ENCODE peak calls at places on chromosomes 5 and 9, in eight cellular contexts. I is EL; Q is H7; F is NCI-H226; U is colonic mucosa; N is astrocyte of the spinal cord; Y is activated naive CD4-positive, alpha-beta T cell treated with Interleukin-2 at 50 U/mL for 16 hours; T is breast epithelium. J is an unnamed sample.

GRCh38 chr5:16456103-16456832 is 9.3 kb downstream of the ZNF622 start:
- DNase-seq in Q (peak; percentile 51), N (peak; percentile 83), F (peak; percentile 44), U (no peak), Y (peak; percentile 42), T (no peak), I (peak; percentile 82), J (no peak)

GRCh38 chr5:124720589-124720988 is 25.9 kb downstream of the ZNF608 start:
- DNase-seq in T (no peak), Y (no peak), U (no peak), N (no peak), Q (no peak), F (no peak), I (no peak), J (no peak)

GRCh38 chr9:4207881-4208615 is 91.8 kb downstream of the GLIS3 start:
- DNase-seq in U (no peak), Y (no peak), T (no peak), Q (no peak), I (no peak), F (no peak), N (peak; percentile 71), J (no peak)

GRCh38 chr5:98468188-98468869 is 305.1 kb upstream of the RGMB start:
- DNase-seq in T (no peak), I (peak; percentile 93), U (no peak), F (peak; percentile 73), Y (no peak), Q (no peak), N (peak; percentile 79), J (no peak)

GRCh38 chr5:116494784-116495480 is 79.7 kb downstream of the SEMA6A start:
- DNase-seq in Q (no peak), F (no peak), T (no peak), U (no peak), Y (no peak), N (no peak), I (no peak), J (no peak)

GRCh38 chr5:142143878-142144277 is 35.3 kb downstream of the NDFIP1 start:
- DNase-seq in I (peak; percentile 44), Y (no peak), U (no peak), Q (peak; percentile 38), N (peak; percentile 36), T (no peak), F (no peak), J (no peak)

GRCh38 chr9:7560669-7561305 is 238.8 kb downstream of the DMAC1 start:
- DNase-seq in Y (no peak), T (no peak), N (no peak), U (no peak), Q (peak; percentile 18), F (no peak), I (no peak), J (no peak)

GRCh38 chr5:117054808-117055398 is 480.3 kb upstream of the SEMA6A start:
- DNase-seq in U (no peak), T (no peak), I (no peak), F (no peak), Q (no peak), N (no peak), Y (no peak), J (no peak)

GRCh38 chr5:115068239-115069086 is 101.2 kb downstream of the TRIM36 start:
- DNase-seq in U (no peak), N (peak; percentile 9), F (peak; percentile 15), Y (peak; percentile 6), Q (no peak), I (peak; percentile 61), T (no peak), J (no peak)

GRCh38 chr5:72517961-72518690 is 10.9 kb upstream of the ZNF366 start:
- DNase-seq in Q (no peak), N (peak; percentile 80), U (no peak), F (no peak), I (no peak), T (no peak), Y (no peak), J (no peak)

GRCh38 chr5:151085517-151086031 is 4.7 kb upstream of the TNIP1 start:
- DNase-seq in T (peak; percentile 51), F (peak; percentile 50), Y (peak; percentile 62), I (peak; percentile 53), N (no peak), U (peak; percentile 82), Q (peak; percentile 56), J (no peak)

GRCh38 chr9:69200071-69200470 is 26.0 kb downstream of the TJP2 start:
- DNase-seq in F (peak; percentile 77), Y (no peak), T (no peak), Q (peak; percentile 38), I (peak; percentile 28), U (no peak), N (peak; percentile 41), J (no peak)

GRCh38 chr5:40288791-40289475 is 390.8 kb upstream of the PTGER4 start:
- DNase-seq in I (no peak), Y (no peak), Q (no peak), F (no peak), U (no peak), N (no peak), T (no peak), J (no peak)

GRCh38 chr5:7827602-7828001 is 23.3 kb downstream of the CFAP90 start:
- DNase-seq in F (no peak), I (no peak), Y (no peak), T (no peak), U (no peak), N (no peak), Q (no peak), J (no peak)

GRCh38 chr9:114093761-114094505 is 5.2 kb downstream of the KIF12 start:
- DNase-seq in I (no peak), F (no peak), Y (no peak), Q (no peak), U (no peak), N (no peak), T (no peak), J (peak; percentile 16)

GRCh38 chr5:139474815-139475791 is 4.3 kb downstream of the SMIM33 start:
- DNase-seq in F (peak; percentile 78), U (peak; percentile 61), Q (no peak), I (peak; percentile 68), N (peak; percentile 67), Y (no peak), T (no peak), J (no peak)

GRCh38 chr9:89036862-89037261 is 45.6 kb downstream of the S1PR3 start:
- DNase-seq in U (no peak), F (no peak), I (no peak), Y (no peak), Q (no peak), N (no peak), T (no peak), J (no peak)

GRCh38 chr9:116116411-116116810 is 37.2 kb upstream of the PAPPA start:
- DNase-seq in F (peak; percentile 56), T (no peak), Y (no peak), N (no peak), Q (no peak), I (no peak), U (no peak), J (no peak)

GRCh38 chr9:85212887-85213286 is 528.9 kb downstream of the AGTPBP1 start:
- DNase-seq in U (no peak), Y (no peak), T (no peak), N (peak; percentile 82), F (peak; percentile 73), Q (no peak), I (peak; percentile 84), J (no peak)

GRCh38 chr5:123035950-123036390 is 555 bp downstream of the PPIC start:
- DNase-seq in I (peak; percentile 63), U (peak; percentile 59), Q (peak; percentile 86), T (peak; percentile 39), F (peak; percentile 36), N (peak; percentile 49), Y (no peak), J (peak; percentile 77)

GRCh38 chr9:93978498-93978897 is 23.3 kb upstream of the BARX1 start:
- DNase-seq in I (no peak), U (no peak), Q (peak; percentile 7), F (no peak), Y (no peak), T (no peak), N (no peak), J (no peak)

GRCh38 chr9:69671291-69671903 is 774 bp downstream of the APBA1 start:
- DNase-seq in I (no peak), F (no peak), Q (no peak), T (no peak), N (no peak), Y (no peak), U (peak; percentile 26), J (no peak)

GRCh38 chr9:81737871-81738507 is 48.6 kb upstream of the TLE1 start:
- DNase-seq in F (peak; percentile 49), N (peak; percentile 88), T (peak; percentile 51), I (peak; percentile 93), Q (no peak), Y (no peak), U (peak; percentile 69), J (no peak)

GRCh38 chr5:52728686-52729085 is 59.0 kb upstream of the ITGA1 start:
- DNase-seq in I (no peak), U (no peak), T (no peak), Q (no peak), Y (no peak), F (no peak), N (no peak), J (no peak)

GRCh38 chr9:131112374-131113159 is 12.8 kb upstream of the NUP214 start:
- DNase-seq in I (no peak), T (peak; percentile 53), F (peak; percentile 12), Q (peak; percentile 40), Y (no peak), N (no peak), U (no peak), J (no peak)

GRCh38 chr9:100352201-100352726 is 478 bp downstream of the TEX10 start:
- DNase-seq in T (peak; percentile 23), F (no peak), N (peak; percentile 18), I (peak; percentile 44), U (peak; percentile 41), Q (no peak), Y (peak; percentile 28), J (peak; percentile 32)

GRCh38 chr9:135536166-135536565 is 9.8 kb upstream of the OBP2A start:
- DNase-seq in F (peak; percentile 67), Q (no peak), Y (no peak), U (no peak), I (peak; percentile 25), T (no peak), N (peak; percentile 29), J (no peak)

GRCh38 chr9:134775552-134775951 is 105.1 kb upstream of the FCN2 start:
- DNase-seq in I (peak; percentile 76), T (no peak), Q (no peak), U (no peak), N (peak; percentile 54), F (no peak), Y (no peak), J (no peak)

GRCh38 chr9:113558632-113559502 is 95.3 kb downstream of the RGS3 start:
- DNase-seq in U (peak; percentile 47), I (peak; percentile 72), T (no peak), F (no peak), Y (no peak), Q (no peak), N (peak; percentile 69), J (no peak)

GRCh38 chr9:136512651-136513066 is 29.8 kb upstream of the SEC16A start:
- DNase-seq in F (no peak), Y (peak; percentile 24), N (no peak), T (no peak), I (no peak), U (peak; percentile 57), Q (no peak), J (peak; percentile 54)

GRCh38 chr5:179146277-179146676 is 86.1 kb downstream of the ZNF354C start:
- DNase-seq in N (no peak), U (no peak), Y (peak; percentile 33), Q (no peak), F (no peak), T (no peak), I (no peak), J (no peak)

GRCh38 chr5:19795218-19795617 is 192.8 kb downstream of the CDH18 start:
- DNase-seq in T (no peak), Q (peak; percentile 4), I (peak; percentile 42), N (peak; percentile 46), Y (no peak), U (no peak), F (peak; percentile 42), J (no peak)

GRCh38 chr5:32443541-32444190 is 874 bp downstream of the ZFR start:
- DNase-seq in U (peak; percentile 41), I (peak; percentile 63), F (peak; percentile 51), T (no peak), N (peak; percentile 48), Y (peak; percentile 56), Q (peak; percentile 90), J (peak; percentile 45)

GRCh38 chr9:121783126-121783522 is 131.7 kb downstream of the DAB2IP start:
- DNase-seq in T (no peak), F (no peak), Q (no peak), Y (no peak), U (no peak), I (no peak), N (no peak), J (no peak)

J was measured in H9.